ENCODE peak calls at places on chromosome X, in seven cellular contexts. S, M, Y, Q, X, V and N are unnamed samples.

GRCh38 chrX:110087485-110088356 is 84.8 kb downstream of the TMEM164 start:
- DNase-seq in S (no peak), M (peak; percentile 59), Y (peak; percentile 89), Q (peak; percentile 94), X (no peak), V (peak; percentile 69), N (peak; percentile 50)

GRCh38 chrX:31036895-31037294 is 34.9 kb downstream of the FTHL17 start:
- DNase-seq in S (no peak), M (peak; percentile 10), Y (peak; percentile 68), Q (peak; percentile 52), X (no peak), V (peak; percentile 11), N (peak; percentile 55)

GRCh38 chrX:12372111-12372510 is 233.8 kb downstream of the FRMPD4 start:
- DNase-seq in S (no peak), M (peak; percentile 44), Y (no peak), Q (no peak), X (no peak), V (peak; percentile 16), N (no peak)

GRCh38 chrX:44915361-44915868 is 42.4 kb downstream of the KDM6A start:
- DNase-seq in S (no peak), M (no peak), Y (peak; percentile 31), Q (peak; percentile 20), X (no peak), V (no peak), N (no peak)

GRCh38 chrX:153776611-153777045 is 4.2 kb upstream of the SRPK3 start:
- DNase-seq in S (no peak), M (no peak), Y (no peak), Q (no peak), X (no peak), V (no peak), N (no peak)

GRCh38 chrX:31800219-31800618 is 728.4 kb upstream of the FTHL17 start:
- DNase-seq in S (no peak), M (no peak), Y (no peak), Q (no peak), X (no peak), V (no peak), N (no peak)

GRCh38 chrX:41025926-41026325 is 59.3 kb upstream of the USP9X start:
- DNase-seq in S (no peak), M (no peak), Y (peak; percentile 37), Q (no peak), X (no peak), V (no peak), N (no peak)

GRCh38 chrX:16185725-16186136 is 18.4 kb downstream of the MAGEB17 start:
- DNase-seq in S (no peak), M (peak; percentile 74), Y (peak; percentile 70), Q (peak; percentile 81), X (peak; percentile 46), V (peak; percentile 14), N (no peak)

GRCh38 chrX:41921492-41922124 is 1.7 kb downstream of the CASK start:
- DNase-seq in S (no peak), M (no peak), Y (peak; percentile 68), Q (peak; percentile 61), X (peak; percentile 0), V (no peak), N (no peak)